ENCODE peak calls at places on chromosomes 5 and 9, in eight cellular contexts. U is IMR-90, A is adrenal gland, M is heart left ventricle, I is stomach, W is body of pancreas, C is A549, G is K562. P is an unnamed sample.

GRCh38 chr5:34957857-34958690 is 28.7 kb downstream of the DNAJC21 start:
- DNase-seq in M (no peak), C (peak), W (peak), A (no peak), I (no peak), U (peak), G (peak), P (peak)

GRCh38 chr5:62653001-62653863 is 74.6 kb downstream of the LRRC70 start:
- DNase-seq in A (no peak), C (no peak), M (no peak), W (no peak), I (no peak), U (no peak), G (no peak), P (no peak)

GRCh38 chr5:138330813-138331448 is 673 bp downstream of the CDC25C start:
- DNase-seq in W (no peak), C (no peak), I (no peak), U (no peak), M (no peak), G (peak), A (no peak), P (no peak)

GRCh38 chr5:157596449-157596848 is 20.9 kb upstream of the ADAM19 start:
- DNase-seq in I (no peak), M (no peak), G (no peak), U (no peak), A (no peak), C (no peak), W (no peak), P (no peak)

GRCh38 chr9:127498298-127498697 is 47.0 kb downstream of the LRSAM1 start:
- DNase-seq in C (no peak), W (no peak), M (no peak), G (no peak), U (no peak), I (no peak), A (no peak), P (no peak)

GRCh38 chr5:1462358-1462757 is 17.1 kb upstream of the SLC6A3 start:
- DNase-seq in I (no peak), U (no peak), C (no peak), A (no peak), M (no peak), W (no peak), G (no peak), P (no peak)

GRCh38 chr5:123085638-123086286 is 3.3 kb upstream of the PRDM6 start:
- DNase-seq in W (no peak), U (no peak), M (no peak), I (no peak), C (no peak), A (no peak), G (no peak), P (no peak)

GRCh38 chr5:115352571-115352970 is 56.1 kb upstream of the CCDC112 start:
- DNase-seq in M (no peak), U (no peak), C (no peak), W (no peak), I (no peak), G (no peak), A (no peak), P (no peak)

GRCh38 chr9:20701058-20701457 is 17.0 kb downstream of the FOCAD start:
- DNase-seq in U (no peak), A (no peak), W (peak), I (no peak), C (no peak), G (no peak), M (no peak), P (no peak)

GRCh38 chr5:100900142-100900795 is 2.8 kb downstream of the ST8SIA4 start:
- DNase-seq in G (peak), U (no peak), W (peak), M (peak), C (peak), I (peak), A (peak), P (no peak)

GRCh38 chr5:123157797-123158528 is 68.9 kb downstream of the PRDM6 start:
- DNase-seq in U (peak), G (no peak), C (no peak), M (no peak), A (no peak), W (no peak), I (no peak), P (no peak)

GRCh38 chr5:67010684-67011409 is 185.8 kb downstream of the CD180 start:
- DNase-seq in W (no peak), G (no peak), A (peak), M (no peak), I (no peak), U (peak), C (no peak), P (peak)

GRCh38 chr5:130546216-130546615 is 618.8 kb downstream of the HINT1 start:
- DNase-seq in I (no peak), G (no peak), A (no peak), W (no peak), C (no peak), U (no peak), M (no peak), P (no peak)

GRCh38 chr9:75891277-75892167 is 1.0 kb downstream of the PCSK5 start:
- DNase-seq in U (peak), G (no peak), M (peak), C (peak), W (peak), I (no peak), A (peak), P (no peak)

GRCh38 chr9:75889977-75890540 is 414 bp upstream of the PCSK5 start:
- DNase-seq in I (peak), C (peak), W (peak), G (no peak), M (peak), A (peak), U (peak), P (peak)

GRCh38 chr9:75892168-75892901 is 1.9 kb downstream of the PCSK5 start:
- DNase-seq in A (peak), G (no peak), U (no peak), W (peak), I (no peak), C (peak), M (peak), P (no peak)

GRCh38 chr9:75889577-75889976 is 896 bp upstream of the PCSK5 start:
- DNase-seq in A (peak), I (no peak), W (peak), G (no peak), U (no peak), C (no peak), M (no peak), P (no peak)

DNA sequence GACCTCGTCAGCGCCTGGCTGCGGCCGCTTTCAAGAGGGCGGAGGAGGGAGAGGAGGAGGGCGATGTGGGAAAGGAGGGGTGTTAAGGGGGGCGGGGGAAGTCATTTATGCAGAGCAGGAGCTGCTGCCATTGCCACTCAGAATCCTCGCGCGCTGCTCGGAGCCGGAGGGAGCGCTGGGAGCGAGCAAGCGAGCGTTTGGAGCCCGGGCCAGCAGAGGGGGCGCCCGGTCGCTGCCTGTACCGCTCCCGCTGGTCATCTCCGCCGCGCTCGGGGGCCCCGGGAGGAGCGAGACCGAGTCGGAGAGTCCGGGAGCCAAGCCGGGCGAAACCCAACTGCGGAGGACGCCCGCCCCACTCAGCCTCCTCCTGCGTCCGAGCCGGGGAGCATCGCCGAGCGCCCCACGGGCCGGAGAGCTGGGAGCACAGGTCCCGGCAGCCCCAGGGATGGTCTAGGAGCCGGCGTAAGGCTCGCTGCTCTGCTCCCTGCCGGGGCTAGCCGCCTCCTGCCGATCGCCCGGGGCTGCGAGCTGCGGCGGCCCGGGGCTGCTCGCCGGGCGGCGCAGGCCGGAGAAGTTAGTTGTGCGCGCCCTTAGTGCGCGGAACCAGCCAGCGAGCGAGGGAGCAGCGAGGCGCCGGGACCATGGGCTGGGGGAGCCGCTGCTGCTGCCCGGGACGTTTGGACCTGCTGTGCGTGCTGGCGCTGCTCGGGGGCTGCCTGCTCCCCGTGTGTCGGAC is at the start of gene PCSK5:
- DNase-seq in C (peak), M (peak), U (peak), W (peak), G (peak), A (peak), I (peak), P (peak)
- TF ChIP-seq POLR2A in C (peak), M (no peak), U (peak), W (peak), G (no peak), A (peak), I (no peak), P (peak)

DNA sequence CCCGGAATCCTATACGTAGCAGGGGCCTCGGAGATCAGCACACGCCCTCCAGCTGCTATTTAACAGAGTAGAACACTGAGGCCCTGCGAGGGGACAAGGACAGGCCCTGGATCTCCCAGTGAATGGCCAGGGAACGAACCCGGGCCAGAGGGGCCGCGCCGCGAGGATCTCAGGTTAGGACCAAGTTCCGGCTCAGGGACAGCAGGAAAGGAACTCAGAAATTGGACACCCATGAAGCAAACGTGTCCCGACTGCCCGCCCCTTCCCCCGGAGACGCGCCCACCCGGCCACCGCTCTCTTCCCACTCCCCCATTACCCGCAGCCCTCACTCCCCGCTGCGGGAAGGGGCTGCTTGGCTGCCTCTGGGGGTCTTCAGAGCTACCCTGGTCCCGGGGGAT is 1.0 kb upstream of the FOXE1 start:
- DNase-seq in A (no peak), U (no peak), M (no peak), W (no peak), I (no peak), G (no peak), C (no peak), P (no peak)
- TF ChIP-seq POLR2A in A (no peak), U (no peak), M (no peak), W (no peak), I (no peak), G (no peak), C (no peak), P (no peak)

DNA sequence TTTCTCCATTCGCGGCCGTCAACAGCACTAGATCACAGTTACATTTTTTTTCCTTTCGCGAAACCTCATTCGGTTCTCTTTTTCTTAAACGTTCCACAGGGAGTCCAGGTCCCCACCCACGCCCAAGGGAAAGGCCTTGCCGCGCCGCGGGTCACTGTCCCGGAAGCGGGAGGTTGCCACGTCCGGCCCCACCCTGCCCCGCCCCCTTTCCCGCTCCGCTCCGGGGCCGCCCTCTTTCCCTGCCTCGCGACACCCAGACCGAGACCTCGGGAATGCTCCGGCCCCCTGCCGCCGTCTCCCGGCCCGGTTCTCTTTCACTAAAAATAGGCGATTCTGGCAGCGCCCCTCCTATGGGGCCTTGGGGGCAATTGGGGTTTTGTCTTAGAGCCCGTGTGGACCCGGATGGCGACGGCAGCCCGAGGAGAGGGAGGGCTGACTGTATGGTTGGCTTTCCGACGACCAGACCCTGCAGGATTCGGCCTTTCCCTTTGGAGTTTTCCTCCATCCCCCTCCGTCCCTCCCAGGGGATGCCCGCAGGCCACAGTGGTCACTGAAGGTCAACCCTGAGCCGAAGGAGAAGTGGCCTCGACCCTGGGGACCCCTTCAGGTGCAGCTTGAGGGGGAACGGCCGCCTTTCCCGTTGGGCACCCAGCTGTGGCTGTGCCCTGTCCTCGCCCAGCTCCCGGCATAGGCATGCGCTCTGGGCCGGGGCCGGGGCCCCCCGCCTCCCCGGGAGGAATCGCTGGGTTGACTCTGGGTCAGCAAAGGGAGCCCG is 2.8 kb upstream of the RACK1 start:
- DNase-seq in I (peak), M (peak), U (peak), A (peak), C (peak), G (peak), W (peak), P (peak)
- TF ChIP-seq POLR2A in I (no peak), M (peak), U (peak), A (peak), C (peak), G (peak), W (peak), P (peak)

DNA sequence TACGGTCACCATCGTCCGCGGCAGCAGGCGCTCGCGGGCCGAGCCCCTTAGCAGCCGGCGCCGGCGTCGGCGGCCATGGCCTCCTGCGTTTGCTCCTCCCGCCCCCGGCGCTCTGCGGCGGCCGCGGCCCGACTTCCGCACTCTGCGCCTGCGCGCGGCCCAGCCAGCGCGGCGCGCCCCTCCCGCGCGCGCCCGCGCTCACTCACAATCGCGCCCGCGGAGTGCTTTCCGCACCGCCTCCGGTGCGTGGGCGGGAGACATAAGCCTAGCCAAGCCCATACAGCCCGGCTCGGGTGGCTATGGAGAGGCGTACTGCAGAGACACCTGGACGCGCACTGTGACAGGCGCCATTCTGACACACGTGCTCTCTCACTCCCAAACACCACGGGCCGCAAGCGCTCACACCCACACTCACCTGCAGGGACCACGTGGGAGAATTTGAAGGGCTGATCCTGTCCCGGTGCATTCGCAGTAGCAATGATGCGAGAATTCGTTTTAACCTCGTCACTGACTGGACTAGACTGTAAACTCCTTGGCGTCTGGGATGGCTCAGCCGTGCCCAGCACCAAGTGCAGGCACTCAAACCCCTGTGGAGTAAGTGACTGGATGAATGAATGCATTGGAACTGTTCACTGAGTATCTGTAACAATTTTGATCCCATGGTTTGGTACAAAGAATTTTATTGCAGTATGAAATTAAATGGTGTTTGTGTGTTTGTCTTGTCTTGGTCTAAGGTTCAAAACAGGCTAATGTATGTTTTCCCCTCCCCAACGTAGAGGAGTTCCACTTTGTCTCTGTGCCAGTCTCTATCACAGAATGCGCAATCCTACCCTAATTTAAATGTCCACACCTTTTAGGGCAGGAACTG is at the start of gene RNF145:
- DNase-seq in M (peak), A (peak), C (peak), G (peak), I (peak), U (peak), W (peak), P (peak)
- TF ChIP-seq POLR2A in M (no peak), A (no peak), C (peak), G (peak), I (no peak), U (peak), W (no peak), P (peak)

DNA sequence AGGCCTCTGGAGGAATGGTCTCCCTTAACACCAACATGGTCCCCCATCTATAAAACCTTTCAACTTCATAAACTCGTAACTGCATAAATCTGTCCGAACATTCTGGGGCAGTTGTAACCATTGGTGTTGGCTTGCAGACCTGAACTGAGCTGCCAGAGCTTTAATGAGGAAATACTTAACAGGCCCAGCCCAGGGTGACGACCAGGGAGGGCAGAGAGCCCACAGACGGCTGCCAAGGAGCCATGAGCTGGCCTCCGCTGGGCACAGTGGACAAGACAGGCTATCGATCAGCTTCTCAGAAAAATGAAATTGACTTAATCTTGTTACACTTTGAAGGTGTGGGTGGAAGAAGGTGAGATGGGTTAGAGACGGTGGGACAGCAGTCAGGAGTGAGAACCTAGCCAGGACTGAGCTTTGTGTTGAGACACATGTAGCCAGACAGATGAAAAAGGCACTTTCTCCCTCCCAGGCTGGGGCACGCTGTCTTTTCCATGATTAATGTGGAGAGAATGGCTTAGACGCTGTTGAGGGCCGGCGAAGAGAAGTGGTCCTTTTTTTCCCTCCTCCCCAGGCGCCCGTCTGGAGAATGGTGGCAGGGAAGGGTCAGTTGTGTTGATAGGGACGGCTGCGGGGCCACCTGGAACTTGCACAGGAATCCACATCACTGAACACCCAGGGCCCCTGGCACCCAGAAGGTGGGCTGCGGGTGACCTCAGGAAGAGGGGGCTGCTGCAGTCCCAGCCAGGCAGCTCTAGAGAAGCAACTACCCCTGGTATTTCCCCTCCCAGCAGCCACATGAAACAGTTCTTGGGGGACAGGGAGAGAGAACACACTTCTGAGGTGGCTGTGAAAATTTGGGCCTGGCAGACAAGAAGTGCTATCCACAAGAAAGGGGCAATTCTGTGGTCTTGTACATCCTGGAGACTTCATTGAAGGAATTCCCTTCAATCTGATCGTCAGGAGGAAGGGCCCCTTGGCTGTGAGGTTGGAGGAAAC is 27.3 kb upstream of the TCOF1 start:
- DNase-seq in C (no peak), W (no peak), U (no peak), M (no peak), I (no peak), G (no peak), A (no peak), P (no peak)
- TF ChIP-seq POLR2A in C (no peak), W (no peak), U (no peak), M (no peak), I (no peak), G (no peak), A (no peak), P (no peak)

GRCh38 chr9:133030317-133031129 is at the start of gene GTF3C5:
- DNase-seq in C (peak), U (peak), A (peak), I (peak), M (peak), W (peak), G (peak), P (peak)
- TF ChIP-seq POLR2A in C (peak), U (peak), A (peak), I (no peak), M (no peak), W (peak), G (peak), P (peak)

DNA sequence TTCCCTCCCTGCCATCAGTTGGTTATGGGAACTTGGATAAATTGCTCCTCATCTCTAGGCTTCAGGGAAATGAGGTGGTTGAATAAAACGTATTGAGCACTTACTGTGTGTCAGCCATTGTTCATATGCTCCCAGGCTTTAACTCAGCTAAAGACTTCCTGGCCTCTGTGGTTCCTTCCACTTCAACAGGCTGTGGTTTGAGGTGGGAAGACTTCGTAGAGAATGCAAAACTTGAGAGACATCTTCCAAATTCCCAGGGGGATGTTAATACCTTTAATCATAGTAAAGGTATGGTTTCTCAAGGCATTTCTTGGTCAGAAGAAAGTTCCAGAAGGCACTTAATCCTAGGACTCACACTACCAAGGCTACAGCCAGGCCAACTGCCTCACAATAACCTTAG is 1.5 kb upstream of the GPX3 start:
- DNase-seq in U (no peak), C (no peak), A (no peak), G (no peak), I (no peak), W (no peak), M (no peak), P (no peak)
- TF ChIP-seq POLR2A in U (no peak), C (no peak), A (no peak), G (no peak), I (no peak), W (no peak), M (no peak), P (no peak)

GRCh38 chr5:111583761-111584203 is 71.4 kb upstream of the STARD4 start:
- DNase-seq in U (peak), W (no peak), C (no peak), A (peak), I (no peak), G (no peak), M (no peak), P (no peak)

GRCh38 chr5:111584651-111585050 is 72.3 kb upstream of the STARD4 start:
- DNase-seq in G (peak), C (no peak), U (peak), W (no peak), M (no peak), A (peak), I (no peak), P (peak)

GRCh38 chr5:111585291-111585690 is 73.0 kb upstream of the STARD4 start:
- DNase-seq in A (no peak), W (no peak), U (no peak), I (no peak), M (no peak), C (no peak), G (no peak), P (no peak)

GRCh38 chr5:111580956-111581355 is 68.6 kb upstream of the STARD4 start:
- DNase-seq in A (no peak), U (no peak), C (no peak), M (no peak), I (no peak), W (no peak), G (no peak), P (no peak)

GRCh38 chr5:111582962-111583669 is 70.8 kb upstream of the STARD4 start:
- DNase-seq in W (no peak), A (no peak), I (no peak), M (no peak), C (no peak), G (no peak), U (peak), P (no peak)
- TF ChIP-seq POLR2A in W (no peak), A (no peak), I (no peak), M (no peak), C (no peak), G (no peak), U (no peak), P (no peak)

P was measured in H54.